ENCODE peak calls at places on chromosomes 5 and 9, in eight cellular contexts. U is BE2C, Z is brain microvascular endothelial cell, T is astrocyte, N is left lung, W is HCT116, Y is mucosa of descending colon, F is GM12865. J is an unnamed sample.
A peak's percentile ranks its signal among the peaks of the same experiment; 100 is the strongest.

GRCh38 chr9:105818903-105819302 is 124.6 kb downstream of the TMEM38B start:
- DNase-seq in U (no peak), N (no peak), F (no peak), Y (no peak), Z (no peak), W (no peak), T (no peak), J (no peak)

GRCh38 chr9:121744002-121744686 is 92.7 kb downstream of the DAB2IP start:
- DNase-seq in Y (peak; percentile 78), Z (peak; percentile 34), U (peak; percentile 72), T (peak; percentile 35), W (no peak), F (peak; percentile 74), N (no peak), J (no peak)

GRCh38 chr5:145856285-145856818 is 16.5 kb downstream of the GRXCR2 start:
- DNase-seq in W (no peak), Y (peak; percentile 38), N (peak; percentile 77), T (peak; percentile 79), F (no peak), U (no peak), Z (peak; percentile 82), J (no peak)

GRCh38 chr9:97985058-97985861 is 2.1 kb downstream of the ANP32B start:
- DNase-seq in Z (no peak), W (no peak), U (no peak), N (no peak), F (peak; percentile 71), T (no peak), Y (peak; percentile 45), J (no peak)

GRCh38 chr9:116060631-116061030 is 93.0 kb upstream of the PAPPA start:
- DNase-seq in F (no peak), T (no peak), N (no peak), W (no peak), U (no peak), Z (no peak), Y (no peak), J (no peak)

GRCh38 chr9:74102702-74103101 is 394.4 kb upstream of the RORB start:
- DNase-seq in U (no peak), Z (no peak), W (no peak), N (no peak), F (no peak), T (no peak), Y (no peak), J (no peak)

GRCh38 chr5:135880278-135880677 is 15.4 kb downstream of the IL9 start:
- DNase-seq in T (no peak), F (peak; percentile 31), W (peak; percentile 15), Y (peak; percentile 44), U (no peak), Z (no peak), N (no peak), J (no peak)

GRCh38 chr5:176798949-176799348 is 11.4 kb upstream of the UNC5A start:
- DNase-seq in F (no peak), N (no peak), Z (no peak), Y (no peak), T (no peak), W (no peak), U (no peak), J (no peak)

GRCh38 chr5:151819830-151820229 is 48.1 kb downstream of the G3BP1 start:
- DNase-seq in U (no peak), W (no peak), Y (no peak), T (no peak), N (no peak), F (no peak), Z (no peak), J (no peak)

GRCh38 chr9:93645149-93645889 is 68.9 kb downstream of the PHF2 start:
- DNase-seq in Z (no peak), T (no peak), W (no peak), N (peak; percentile 63), U (no peak), Y (no peak), F (no peak), J (no peak)

GRCh38 chr5:106312360-106312759 is 1358.4 kb downstream of the EFNA5 start:
- DNase-seq in Y (no peak), T (peak; percentile 56), Z (peak; percentile 70), N (no peak), F (no peak), W (no peak), U (no peak), J (no peak)

GRCh38 chr9:137724818-137725240 is 106.0 kb downstream of the EHMT1 start:
- DNase-seq in T (no peak), F (no peak), Z (no peak), W (no peak), N (no peak), U (no peak), Y (no peak), J (no peak)

GRCh38 chr9:134065720-134066419 is 2.0 kb downstream of the BRD3 start:
- DNase-seq in Z (peak; percentile 44), T (peak; percentile 57), U (no peak), N (peak; percentile 87), F (peak; percentile 91), Y (peak; percentile 70), W (no peak), J (peak; percentile 70)

GRCh38 chr5:85500869-85501268 is 1116.2 kb upstream of the EDIL3 start:
- DNase-seq in N (no peak), Y (no peak), T (no peak), U (no peak), F (no peak), W (no peak), Z (no peak), J (no peak)

GRCh38 chr5:133391349-133392136 is 220.8 kb downstream of the FSTL4 start:
- DNase-seq in Z (no peak), N (no peak), F (no peak), W (no peak), Y (no peak), U (no peak), T (no peak), J (no peak)

GRCh38 chr9:129231022-129231739 is 53.1 kb upstream of the IER5L start:
- DNase-seq in F (no peak), W (no peak), Z (no peak), Y (no peak), U (peak; percentile 5), T (no peak), N (no peak), J (no peak)

GRCh38 chr9:7542648-7543165 is 256.9 kb downstream of the DMAC1 start:
- DNase-seq in Z (no peak), U (no peak), N (no peak), F (no peak), T (no peak), W (no peak), Y (no peak), J (no peak)

DNA sequence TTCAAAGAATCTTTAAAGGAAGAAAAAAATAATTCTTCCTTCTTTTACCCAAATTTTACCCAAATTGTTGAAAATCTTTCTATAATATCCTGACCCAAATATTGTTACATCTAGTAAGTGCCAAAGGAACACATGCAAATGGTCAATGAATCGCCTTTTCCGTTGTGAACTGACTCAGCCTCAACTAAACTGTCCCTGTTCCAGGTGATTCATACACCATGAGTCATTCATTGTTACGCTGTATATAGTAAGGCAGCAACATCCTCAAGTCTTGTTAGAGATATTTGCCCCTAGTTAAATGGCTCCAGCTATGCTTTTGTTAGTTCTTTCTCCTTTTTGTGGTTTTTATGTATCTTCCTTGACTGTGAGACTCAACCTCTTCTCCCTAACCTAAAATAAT is 9.7 kb downstream of the PTGER4 start:
- DNase-seq in F (peak; percentile 39), W (peak; percentile 93), Y (no peak), U (no peak), T (peak; percentile 94), Z (peak; percentile 96), N (no peak), J (no peak)
- H3K4me3 ChIP-seq in F (no peak overlapping the region), W (no peak overlapping the region), Y (no peak overlapping the region), U (no peak overlapping the region), T (no peak overlapping the region), Z (no peak overlapping the region), N (no peak overlapping the region), J (no peak overlapping the region)

DNA sequence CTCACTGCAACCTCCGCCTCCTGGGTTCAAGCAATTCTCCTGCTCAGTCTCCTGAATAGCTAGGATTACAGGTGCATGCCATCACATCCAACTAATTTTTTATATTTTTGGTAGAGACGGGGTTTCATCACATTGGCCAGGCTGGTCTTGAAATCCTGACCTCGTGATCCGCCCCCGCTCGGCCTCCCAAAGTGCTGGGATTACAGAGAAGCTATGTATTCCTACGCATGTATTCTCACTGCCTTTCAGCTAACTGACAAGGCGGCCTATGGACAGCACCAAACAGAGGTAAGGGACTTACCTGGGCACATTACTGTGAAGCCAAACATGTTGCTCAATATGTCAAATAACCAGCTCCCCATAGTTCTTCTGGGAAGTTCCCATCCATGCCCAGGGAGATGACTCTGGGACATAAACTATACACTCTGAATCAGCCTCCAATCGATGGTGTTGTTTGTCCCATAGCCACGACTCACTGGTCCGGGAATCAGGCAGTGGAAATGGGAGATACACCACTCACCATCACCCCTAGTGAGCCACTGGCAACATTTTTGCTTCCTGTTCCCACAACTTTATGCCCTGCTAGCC is 114.6 kb downstream of the SYK start:
- DNase-seq in Y (no peak), U (no peak), W (no peak), Z (no peak), N (no peak), T (no peak), F (no peak), J (no peak)
- TF ChIP-seq CTCF in Y (no peak), U (no peak), W (no peak), Z (no peak), N (no peak), T (no peak), F (no peak), J (no peak)

DNA sequence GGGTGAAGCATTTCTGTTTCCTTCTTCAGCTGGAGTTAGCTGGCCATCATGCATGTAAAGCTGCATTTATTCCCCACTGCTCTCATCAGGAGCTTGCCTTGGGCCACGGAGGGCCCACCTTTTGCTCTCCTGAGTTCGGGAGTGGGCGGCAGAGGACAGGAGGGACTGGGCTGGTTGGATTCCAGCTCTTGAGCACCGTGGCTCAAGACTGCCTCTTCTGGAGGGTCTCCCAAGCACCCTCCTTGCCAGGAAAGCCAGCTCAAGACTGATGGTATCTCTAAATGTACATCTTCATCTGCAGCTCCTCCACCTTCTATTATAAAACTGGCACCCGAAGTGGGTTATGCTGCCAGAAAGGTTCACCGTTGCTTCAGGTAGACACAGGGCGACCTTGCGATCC is 399.6 kb upstream of the IRX1 start:
- DNase-seq in T (no peak), Z (no peak), U (no peak), N (peak; percentile 31), Y (no peak), F (no peak), W (no peak), J (no peak)
- H3K4me3 ChIP-seq in T (no peak overlapping the region), Z (no peak overlapping the region), U (no peak overlapping the region), N (no peak overlapping the region), Y (no peak overlapping the region), F (no peak overlapping the region), W (no peak overlapping the region), J (no peak overlapping the region)

GRCh38 chr5:110925398-110925797 is 146.1 kb upstream of the TSLP start:
- DNase-seq in Z (peak; percentile 9), U (no peak), W (no peak), Y (no peak), N (no peak), T (peak; percentile 43), F (no peak), J (no peak)

GRCh38 chr5:110925916-110926315 is 145.6 kb upstream of the TSLP start:
- DNase-seq in N (no peak), W (no peak), Z (no peak), U (no peak), Y (no peak), T (no peak), F (no peak), J (no peak)

GRCh38 chr5:110918683-110919082 is 152.8 kb upstream of the TSLP start:
- DNase-seq in N (no peak), Y (no peak), U (no peak), W (no peak), T (no peak), F (no peak), Z (no peak), J (no peak)

GRCh38 chr5:110923971-110924370 is 147.5 kb upstream of the TSLP start:
- DNase-seq in N (no peak), W (no peak), T (no peak), Y (no peak), U (no peak), F (no peak), Z (no peak), J (no peak)
- TF ChIP-seq CTCF in N (no peak), W (no peak), T (no peak), Y (no peak), U (no peak), F (no peak), Z (no peak), J (no peak)

J was measured in GM12864.